ENCODE peak calls at places on chromosome 12, in nine cellular contexts. P is right cardiac atrium; U is HCT116; D is SJSA1; O is IMR-90; F is uterus; Y is CD8-positive, alpha-beta T cell; T is tibial nerve; N is stomach. V is an unnamed sample. For H3K4me1, the result is how much of the 10 kb centered on the place peaks cover.

GRCh38 chr12:39692258-39692853 is 72.8 kb upstream of the ABCD2 start:
- DNase-seq in D (no peak), U (peak), T (no peak), N (no peak), F (no peak), P (no peak), O (no peak), Y (no peak), V (no peak)

GRCh38 chr12:111443586-111443985 is 37.9 kb downstream of the SH2B3 start:
- DNase-seq in D (no peak), P (no peak), U (no peak), F (no peak), T (no peak), O (peak), N (peak), Y (no peak), V (no peak)

GRCh38 chr12:21852251-21852650 is 77.7 kb upstream of the KCNJ8 start:
- DNase-seq in O (peak), F (no peak), P (no peak), T (no peak), N (no peak), U (no peak), D (peak), Y (no peak), V (no peak)

GRCh38 chr12:51864701-51865469 is 16.4 kb upstream of the FIGNL2 start:
- DNase-seq in U (no peak), T (no peak), Y (no peak), P (no peak), D (no peak), O (no peak), N (no peak), F (no peak), V (no peak)

GRCh38 chr12:116459921-116460666 is 99.1 kb upstream of the MAP1LC3B2 start:
- DNase-seq in F (no peak), Y (no peak), P (no peak), N (no peak), O (no peak), U (no peak), D (no peak), T (no peak), V (no peak)

GRCh38 chr12:53538209-53538689 is 31.0 kb upstream of the NPFF start:
- DNase-seq in P (no peak), U (no peak), T (no peak), O (peak), F (no peak), Y (no peak), N (no peak), D (peak), V (no peak)

GRCh38 chr12:24425601-24425970 is 476.1 kb upstream of the SOX5 start:
- DNase-seq in N (no peak), F (no peak), Y (no peak), D (peak), U (no peak), O (peak), P (no peak), T (no peak), V (no peak)

GRCh38 chr12:8912910-8913309 is 1.4 kb upstream of the PHC1 start:
- DNase-seq in Y (no peak), T (no peak), N (peak), D (no peak), P (no peak), F (no peak), U (no peak), O (no peak), V (no peak)

GRCh38 chr12:57893460-57894353 is 47.2 kb upstream of the CTDSP2 start:
- DNase-seq in O (peak), P (peak), D (no peak), N (peak), T (peak), F (peak), U (no peak), Y (no peak), V (peak)

GRCh38 chr12:111169032-111169431 is 199.9 kb downstream of the PHETA1 start:
- DNase-seq in N (no peak), O (no peak), U (no peak), F (no peak), T (no peak), Y (no peak), D (no peak), P (no peak), V (no peak)

GRCh38 chr12:68790952-68791234 is 17.1 kb upstream of the MDM2 start:
- DNase-seq in O (no peak), Y (no peak), P (no peak), U (no peak), D (no peak), N (no peak), F (no peak), T (no peak), V (no peak)

GRCh38 chr12:19181666-19182426 is 52.3 kb downstream of the PLEKHA5 start:
- DNase-seq in N (no peak), T (no peak), D (no peak), O (no peak), F (no peak), Y (no peak), U (no peak), P (peak), V (no peak)

GRCh38 chr12:44960856-44961255 is 84.7 kb upstream of the NELL2 start:
- DNase-seq in F (no peak), P (no peak), U (peak), T (no peak), D (no peak), O (no peak), Y (no peak), N (no peak), V (no peak)

GRCh38 chr12:105741786-105742566 is 396.8 kb downstream of the NUAK1 start:
- DNase-seq in D (peak), N (no peak), U (no peak), P (peak), Y (no peak), O (peak), T (no peak), F (no peak), V (peak)

GRCh38 chr12:125128806-125129571 is 63.8 kb downstream of the AACS start:
- DNase-seq in Y (no peak), D (no peak), F (no peak), T (no peak), N (no peak), U (no peak), O (no peak), P (no peak), V (no peak)

GRCh38 chr12:88247241-88247643 is 105.1 kb downstream of the TMTC3 start:
- DNase-seq in D (peak), P (no peak), Y (no peak), N (no peak), O (peak), F (no peak), T (no peak), U (peak), V (no peak)

GRCh38 chr12:113961921-113962710 is 4.0 kb downstream of the RBM19 start:
- DNase-seq in D (no peak), Y (no peak), P (no peak), N (no peak), T (no peak), O (peak), F (no peak), U (no peak), V (no peak)

GRCh38 chr12:19129486-19130223 is at the start of gene PLEKHA5:
- DNase-seq in D (peak), N (peak), P (peak), T (peak), U (peak), F (peak), O (peak), Y (peak), V (peak)

GRCh38 chr12:95412826-95413311 is 61.1 kb upstream of the METAP2 start:
- DNase-seq in N (no peak), D (peak), O (peak), P (no peak), T (no peak), Y (no peak), F (no peak), U (peak), V (no peak)

GRCh38 chr12:29743801-29744200 is 39.9 kb downstream of the TMTC1 start:
- DNase-seq in O (peak), U (no peak), Y (no peak), F (no peak), P (no peak), D (no peak), N (no peak), T (no peak), V (no peak)

DNA sequence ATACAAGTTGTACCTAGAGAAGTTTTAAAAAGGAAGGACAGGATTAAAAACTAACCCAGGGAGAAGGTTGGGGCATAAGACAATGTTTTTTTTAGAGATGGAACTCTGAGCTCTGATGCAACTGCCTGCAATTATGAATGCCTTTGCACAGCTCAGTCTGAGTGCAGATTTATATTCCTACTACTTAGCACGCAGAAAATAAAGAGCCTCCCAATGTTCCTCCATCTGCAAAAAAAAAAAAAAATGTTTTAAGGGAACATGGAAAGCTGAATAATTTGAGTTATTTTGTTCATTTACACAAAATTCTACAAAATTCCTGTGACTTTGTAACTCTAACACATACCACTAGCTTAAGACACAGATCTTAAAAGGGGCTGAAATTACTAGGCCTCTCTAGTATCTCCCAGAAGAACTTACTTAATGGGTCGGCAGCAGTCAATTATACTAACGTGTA is 15.7 kb downstream of the CLIP1 start:
- DNase-seq in Y (no peak), F (no peak), U (no peak), P (no peak), T (no peak), D (peak), O (peak), N (no peak), V (no peak)
- H3K27ac ChIP-seq in Y (no peak), F (peak), U (no peak), P (no peak), T (no peak), D (peak), O (peak), N (peak), V (peak)

GRCh38 chr12:49671051-49671765 is 36.0 kb downstream of the FMNL3 start:
- DNase-seq in P (no peak), O (no peak), Y (peak), U (no peak), N (peak), F (no peak), D (no peak), T (no peak), V (no peak)

GRCh38 chr12:49672351-49673181 is 34.6 kb downstream of the FMNL3 start:
- DNase-seq in P (no peak), N (no peak), F (no peak), O (no peak), D (no peak), T (no peak), Y (no peak), U (no peak), V (no peak)

GRCh38 chr12:49675137-49675536 is 32.1 kb downstream of the FMNL3 start:
- DNase-seq in N (no peak), T (no peak), P (no peak), U (no peak), O (no peak), Y (no peak), F (no peak), D (no peak), V (no peak)

GRCh38 chr12:49673446-49674317 is 33.5 kb downstream of the FMNL3 start:
- DNase-seq in P (peak), Y (no peak), N (peak), D (peak), U (no peak), T (peak), F (peak), O (peak), V (peak)

GRCh38 chr12:49674318-49674985 is 32.8 kb downstream of the FMNL3 start:
- DNase-seq in O (peak), D (no peak), T (no peak), U (no peak), P (no peak), N (no peak), Y (no peak), F (no peak), V (no peak)
- H3K4me1 ChIP-seq in O (under half), D (under half), T (under half), U (under half), P (under half), N (half or more), Y (half or more), F (under half), V (half or more)

DNA sequence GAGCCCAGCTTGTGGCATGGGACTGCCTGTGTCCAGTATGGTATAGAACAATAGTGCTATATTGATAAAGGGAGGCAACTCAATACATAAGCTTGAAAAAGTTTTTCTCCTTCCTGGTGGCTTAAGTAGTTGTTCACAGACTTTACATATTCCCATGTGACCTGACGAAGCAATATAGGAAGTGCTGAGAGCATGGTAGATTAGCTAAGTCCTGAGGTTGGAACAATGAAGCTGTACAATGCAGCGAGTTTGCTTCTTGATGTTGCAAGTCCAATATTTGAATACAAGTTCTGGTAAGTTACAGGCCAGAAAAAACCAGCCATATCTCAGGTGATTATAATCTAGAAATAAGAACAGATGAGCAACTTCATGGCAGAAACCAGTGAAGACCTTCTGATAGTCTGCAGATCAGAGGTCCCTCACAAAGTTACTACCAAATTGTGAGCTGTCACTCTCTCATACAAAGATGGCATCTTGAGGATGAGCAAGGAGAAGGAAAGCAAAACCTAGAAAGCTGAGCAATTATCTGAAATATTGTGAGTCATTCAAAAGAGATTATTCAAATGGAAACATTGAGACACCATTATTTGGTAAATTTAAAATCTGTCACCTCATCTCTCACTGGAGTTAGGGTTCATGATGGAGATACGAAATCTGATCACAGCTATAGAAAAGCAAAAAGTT is 72.9 kb upstream of the BTG1 start:
- DNase-seq in D (no peak), U (no peak), N (no peak), T (no peak), P (no peak), Y (no peak), O (no peak), F (no peak), V (no peak)
- H3K27ac ChIP-seq in D (no peak), U (no peak), N (no peak), T (no peak), P (no peak), Y (no peak), O (no peak), F (no peak), V (no peak)

GRCh38 chr12:64631197-64631596 is 20.9 kb downstream of the RASSF3 start:
- DNase-seq in U (no peak), F (no peak), D (no peak), T (no peak), O (no peak), N (no peak), Y (peak), P (no peak), V (no peak)
- H3K4me1 ChIP-seq in U (under half), F (under half), D (under half), T (under half), O (under half), N (under half), Y (half or more), P (under half), V (half or more)

GRCh38 chr12:131831021-131831571 is 2.9 kb downstream of the MMP17 start:
- DNase-seq in N (no peak), D (no peak), O (no peak), F (no peak), T (no peak), P (peak), Y (no peak), U (no peak), V (no peak)

GRCh38 chr12:131833896-131834641 is 5.9 kb downstream of the MMP17 start:
- DNase-seq in N (no peak), F (no peak), Y (no peak), U (no peak), D (no peak), O (peak), P (no peak), T (no peak), V (no peak)

GRCh38 chr12:131831635-131832041 is 3.4 kb downstream of the MMP17 start:
- DNase-seq in Y (no peak), P (peak), F (peak), D (no peak), U (no peak), T (no peak), N (no peak), O (peak), V (no peak)

GRCh38 chr12:131833288-131833895 is 5.2 kb downstream of the MMP17 start:
- DNase-seq in Y (no peak), O (no peak), P (no peak), F (no peak), T (no peak), U (no peak), D (no peak), N (no peak), V (no peak)

GRCh38 chr12:131832393-131833231 is 4.4 kb downstream of the MMP17 start:
- DNase-seq in U (no peak), D (peak), N (no peak), O (peak), P (peak), T (peak), Y (no peak), F (peak), V (peak)
- H3K27ac ChIP-seq in U (no peak), D (no peak), N (peak), O (peak), P (no peak), T (no peak), Y (no peak), F (peak), V (no peak)

GRCh38 chr12:11753151-11753501 is 103.7 kb downstream of the ETV6 start:
- DNase-seq in N (no peak), P (no peak), D (no peak), O (no peak), Y (no peak), F (no peak), U (no peak), T (no peak), V (no peak)
- H3K4me1 ChIP-seq in N (under half), P (under half), D (under half), O (under half), Y (under half), F (under half), U (under half), T (under half), V (half or more)

GRCh38 chr12:16587110-16587453 is 18.9 kb downstream of the LMO3 start:
- DNase-seq in N (no peak), U (no peak), P (no peak), F (no peak), T (no peak), D (no peak), O (no peak), Y (no peak), V (no peak)

GRCh38 chr12:16585781-16586180 is 20.2 kb downstream of the LMO3 start:
- DNase-seq in T (no peak), F (no peak), U (no peak), D (no peak), P (no peak), N (no peak), Y (no peak), O (no peak), V (no peak)

GRCh38 chr12:16586350-16587109 is 19.4 kb downstream of the LMO3 start:
- DNase-seq in U (no peak), N (no peak), D (no peak), P (no peak), O (peak), F (peak), T (no peak), Y (no peak), V (no peak)

GRCh38 chr12:16581416-16581815 is 24.5 kb downstream of the LMO3 start:
- DNase-seq in T (no peak), O (peak), D (no peak), N (no peak), Y (no peak), U (no peak), P (no peak), F (no peak), V (no peak)

GRCh38 chr12:16583991-16584745 is 21.8 kb downstream of the LMO3 start:
- DNase-seq in U (no peak), P (no peak), T (no peak), O (peak), Y (no peak), N (no peak), F (no peak), D (no peak), V (no peak)
- H3K27ac ChIP-seq in U (no peak), P (no peak), T (no peak), O (no peak), Y (no peak), N (no peak), F (peak), D (no peak), V (no peak)

GRCh38 chr12:75974323-75975273 is 57.0 kb downstream of the PHLDA1 start:
- DNase-seq in O (no peak), F (no peak), P (no peak), D (no peak), N (no peak), U (no peak), T (no peak), Y (no peak), V (no peak)
- H3K4me1 ChIP-seq in O (under half), F (under half), P (under half), D (under half), N (under half), U (half or more), T (under half), Y (under half), V (under half)

GRCh38 chr12:104499668-104500328 is 43.0 kb downstream of the CHST11 start:
- DNase-seq in O (no peak), P (no peak), D (no peak), N (no peak), F (no peak), T (no peak), Y (no peak), U (no peak), V (no peak)
- H3K27ac ChIP-seq in O (no peak), P (no peak), D (no peak), N (no peak), F (peak), T (no peak), Y (no peak), U (no peak), V (no peak)